ENCODE peak calls at places on chromosomes 16 and 17, in nine cellular contexts. One of them, this sample, is unnamed.
A peak's percentile ranks its signal among the peaks of the same experiment; 100 is the strongest.

GRCh38 chr17:18191967-18192366 is 8.3 kb downstream of the ALKBH5 start:
- DNase-seq in body of pancreas: no peak
- DNase-seq in aorta: no peak
- DNase-seq in fibroblast of lung: no peak
- DNase-seq in colonic mucosa: no peak
- DNase-seq in foreskin keratinocyte: no peak
- DNase-seq in breast epithelium: no peak
- DNase-seq in tibial artery: no peak
- DNase-seq in mesenchymal stem cell: peak; percentile 20
- DNase-seq in this sample: peak; percentile 30

GRCh38 chr16:27826893-27827289 is 236.6 kb downstream of the GSG1L start:
- DNase-seq in body of pancreas: no peak
- DNase-seq in aorta: no peak
- DNase-seq in fibroblast of lung: no peak
- DNase-seq in colonic mucosa: no peak
- DNase-seq in foreskin keratinocyte: no peak
- DNase-seq in breast epithelium: no peak
- DNase-seq in tibial artery: no peak
- DNase-seq in mesenchymal stem cell: no peak
- DNase-seq in this sample: no peak

GRCh38 chr17:1180434-1180742 is 607 bp upstream of the ABR start:
- DNase-seq in body of pancreas: no peak
- DNase-seq in aorta: no peak
- DNase-seq in fibroblast of lung: no peak
- DNase-seq in colonic mucosa: no peak
- DNase-seq in foreskin keratinocyte: no peak
- DNase-seq in breast epithelium: no peak
- DNase-seq in tibial artery: no peak
- DNase-seq in mesenchymal stem cell: no peak
- DNase-seq in this sample: no peak

GRCh38 chr16:65392831-65393565 is 271.1 kb upstream of the CDH11 start:
- DNase-seq in body of pancreas: no peak
- DNase-seq in aorta: no peak
- DNase-seq in fibroblast of lung: no peak
- DNase-seq in colonic mucosa: no peak
- DNase-seq in foreskin keratinocyte: no peak
- DNase-seq in breast epithelium: no peak
- DNase-seq in tibial artery: no peak
- DNase-seq in mesenchymal stem cell: peak; percentile 61
- DNase-seq in this sample: no peak

GRCh38 chr16:57144027-57144426 is 41.8 kb downstream of the PSME3IP1 start:
- DNase-seq in body of pancreas: no peak
- DNase-seq in aorta: no peak
- DNase-seq in fibroblast of lung: no peak
- DNase-seq in colonic mucosa: no peak
- DNase-seq in foreskin keratinocyte: no peak
- DNase-seq in breast epithelium: no peak
- DNase-seq in tibial artery: no peak
- DNase-seq in mesenchymal stem cell: no peak
- DNase-seq in this sample: no peak

GRCh38 chr16:23318639-23319038 is 16.5 kb downstream of the SCNN1B start:
- DNase-seq in body of pancreas: no peak
- DNase-seq in aorta: no peak
- DNase-seq in fibroblast of lung: no peak
- DNase-seq in colonic mucosa: peak; percentile 64
- DNase-seq in foreskin keratinocyte: no peak
- DNase-seq in breast epithelium: no peak
- DNase-seq in tibial artery: no peak
- DNase-seq in mesenchymal stem cell: no peak
- DNase-seq in this sample: no peak

GRCh38 chr16:83994703-83995102 is 26.7 kb downstream of the NECAB2 start:
- DNase-seq in body of pancreas: no peak
- DNase-seq in aorta: peak; percentile 45
- DNase-seq in fibroblast of lung: peak; percentile 14
- DNase-seq in colonic mucosa: no peak
- DNase-seq in foreskin keratinocyte: no peak
- DNase-seq in breast epithelium: no peak
- DNase-seq in tibial artery: no peak
- DNase-seq in mesenchymal stem cell: no peak
- DNase-seq in this sample: peak; percentile 30

GRCh38 chr17:10216213-10216982 is 18.0 kb upstream of the GAS7 start:
- DNase-seq in body of pancreas: no peak
- DNase-seq in aorta: no peak
- DNase-seq in fibroblast of lung: no peak
- DNase-seq in colonic mucosa: no peak
- DNase-seq in foreskin keratinocyte: no peak
- DNase-seq in breast epithelium: no peak
- DNase-seq in tibial artery: no peak
- DNase-seq in mesenchymal stem cell: no peak
- DNase-seq in this sample: no peak

GRCh38 chr17:47967607-47968252 is 3.2 kb upstream of the CDK5RAP3 start:
- DNase-seq in body of pancreas: peak; percentile 90
- DNase-seq in aorta: no peak
- DNase-seq in fibroblast of lung: peak; percentile 69
- DNase-seq in colonic mucosa: no peak
- DNase-seq in foreskin keratinocyte: peak; percentile 93
- DNase-seq in breast epithelium: no peak
- DNase-seq in tibial artery: no peak
- DNase-seq in mesenchymal stem cell: peak; percentile 80
- DNase-seq in this sample: no peak

GRCh38 chr17:78812849-78813248 is 27.8 kb downstream of the USP36 start:
- DNase-seq in body of pancreas: no peak
- DNase-seq in aorta: peak; percentile 42
- DNase-seq in fibroblast of lung: no peak
- DNase-seq in colonic mucosa: no peak
- DNase-seq in foreskin keratinocyte: no peak
- DNase-seq in breast epithelium: no peak
- DNase-seq in tibial artery: peak; percentile 43
- DNase-seq in mesenchymal stem cell: no peak
- DNase-seq in this sample: peak; percentile 79

GRCh38 chr17:2125013-2125535 is 70.2 kb downstream of the HIC1 start:
- DNase-seq in body of pancreas: no peak
- DNase-seq in aorta: no peak
- DNase-seq in fibroblast of lung: no peak
- DNase-seq in colonic mucosa: no peak
- DNase-seq in foreskin keratinocyte: no peak
- DNase-seq in breast epithelium: no peak
- DNase-seq in tibial artery: no peak
- DNase-seq in mesenchymal stem cell: peak; percentile 52
- DNase-seq in this sample: no peak

GRCh38 chr16:8589293-8590160 is 784 bp downstream of the TMEM114 start:
- DNase-seq in body of pancreas: peak; percentile 17
- DNase-seq in aorta: no peak
- DNase-seq in fibroblast of lung: no peak
- DNase-seq in colonic mucosa: no peak
- DNase-seq in foreskin keratinocyte: no peak
- DNase-seq in breast epithelium: no peak
- DNase-seq in tibial artery: no peak
- DNase-seq in mesenchymal stem cell: no peak
- DNase-seq in this sample: no peak

GRCh38 chr16:27208081-27208692 is 4.9 kb downstream of the KDM8 start:
- DNase-seq in body of pancreas: peak; percentile 69
- DNase-seq in aorta: no peak
- DNase-seq in fibroblast of lung: no peak
- DNase-seq in colonic mucosa: no peak
- DNase-seq in foreskin keratinocyte: no peak
- DNase-seq in breast epithelium: no peak
- DNase-seq in tibial artery: no peak
- DNase-seq in mesenchymal stem cell: no peak
- DNase-seq in this sample: no peak

GRCh38 chr16:87930456-87930855 is 5.9 kb downstream of the CA5A start:
- DNase-seq in body of pancreas: no peak
- DNase-seq in aorta: no peak
- DNase-seq in fibroblast of lung: no peak
- DNase-seq in colonic mucosa: no peak
- DNase-seq in foreskin keratinocyte: no peak
- DNase-seq in breast epithelium: no peak
- DNase-seq in tibial artery: no peak
- DNase-seq in mesenchymal stem cell: peak; percentile 16
- DNase-seq in this sample: no peak

GRCh38 chr17:77332034-77332971 is 191.5 kb downstream of the SEC14L1 start:
- DNase-seq in body of pancreas: no peak
- DNase-seq in aorta: no peak
- DNase-seq in fibroblast of lung: no peak
- DNase-seq in colonic mucosa: peak; percentile 18
- DNase-seq in foreskin keratinocyte: no peak
- DNase-seq in breast epithelium: peak; percentile 43
- DNase-seq in tibial artery: no peak
- DNase-seq in mesenchymal stem cell: peak; percentile 14
- DNase-seq in this sample: no peak

GRCh38 chr16:82433042-82433441 is 193.7 kb upstream of the CDH13 start:
- DNase-seq in body of pancreas: no peak
- DNase-seq in aorta: no peak
- DNase-seq in fibroblast of lung: no peak
- DNase-seq in colonic mucosa: no peak
- DNase-seq in foreskin keratinocyte: no peak
- DNase-seq in breast epithelium: no peak
- DNase-seq in tibial artery: no peak
- DNase-seq in mesenchymal stem cell: no peak
- DNase-seq in this sample: no peak

DNA sequence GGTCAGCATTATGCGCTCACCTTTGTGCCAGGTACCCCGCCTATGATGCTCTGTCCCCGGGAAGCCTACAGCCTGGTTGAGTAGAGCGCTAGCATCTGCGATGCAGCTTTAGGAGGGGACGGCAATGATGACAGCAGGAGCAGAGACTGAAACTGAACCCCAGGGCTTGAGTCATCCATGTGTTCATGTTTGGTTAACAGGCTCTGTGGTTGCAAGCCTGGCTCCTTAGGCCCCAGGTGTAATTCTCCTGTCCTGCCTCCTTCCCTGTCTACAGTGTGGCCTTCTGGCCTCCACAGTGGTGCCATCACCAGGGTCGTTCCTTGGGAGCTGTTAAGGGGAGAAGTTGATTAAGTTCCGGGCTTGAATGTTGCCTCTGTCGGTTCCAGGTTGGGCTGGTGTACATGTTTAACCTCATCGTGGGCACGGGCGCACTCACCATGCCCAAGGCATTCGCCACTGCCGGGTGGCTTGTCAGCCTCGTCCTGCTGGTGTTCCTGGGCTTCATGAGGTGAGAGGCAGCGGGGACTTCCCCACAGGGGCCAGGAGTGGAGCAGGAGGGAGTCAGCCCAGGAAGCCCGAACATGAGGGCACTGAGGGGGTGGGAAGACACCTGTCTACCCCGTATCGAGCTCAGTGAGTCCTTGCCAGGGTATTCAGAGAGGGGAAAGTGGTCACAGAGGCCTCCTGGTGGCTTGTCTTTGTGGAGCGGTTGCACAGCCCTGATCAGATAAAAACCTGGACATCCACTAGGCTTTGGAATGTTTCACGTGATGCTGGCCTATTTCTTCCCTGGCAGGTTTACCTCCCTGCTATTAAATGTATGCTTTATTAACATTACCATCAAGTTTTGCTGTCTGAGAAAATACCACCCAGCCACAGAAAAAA is 9.2 kb upstream of the NAT9 start:
- DNase-seq in body of pancreas: no peak
- DNase-seq in aorta: no peak
- DNase-seq in fibroblast of lung: no peak
- DNase-seq in colonic mucosa: no peak
- DNase-seq in foreskin keratinocyte: no peak
- DNase-seq in breast epithelium: no peak
- DNase-seq in tibial artery: no peak
- DNase-seq in mesenchymal stem cell: no peak
- DNase-seq in this sample: no peak
- H3K27ac ChIP-seq in body of pancreas: no peak overlapping the region
- H3K27ac ChIP-seq in aorta: no peak overlapping the region
- H3K27ac ChIP-seq in fibroblast of lung: no peak overlapping the region
- H3K27ac ChIP-seq in colonic mucosa: no peak overlapping the region
- H3K27ac ChIP-seq in foreskin keratinocyte: no peak overlapping the region
- H3K27ac ChIP-seq in breast epithelium: no peak overlapping the region
- H3K27ac ChIP-seq in tibial artery: no peak overlapping the region
- H3K27ac ChIP-seq in mesenchymal stem cell: no peak overlapping the region
- H3K27ac ChIP-seq in this sample: no peak overlapping the region

GRCh38 chr17:8696951-8697745 is 47.5 kb downstream of the CCDC42 start:
- DNase-seq in body of pancreas: peak; percentile 23
- DNase-seq in aorta: peak; percentile 89
- DNase-seq in fibroblast of lung: peak; percentile 95
- DNase-seq in colonic mucosa: no peak
- DNase-seq in foreskin keratinocyte: no peak
- DNase-seq in breast epithelium: no peak
- DNase-seq in tibial artery: peak; percentile 15
- DNase-seq in mesenchymal stem cell: peak; percentile 74
- DNase-seq in this sample: peak; percentile 65

GRCh38 chr17:8696456-8696855 is 48.2 kb downstream of the CCDC42 start:
- DNase-seq in body of pancreas: no peak
- DNase-seq in aorta: no peak
- DNase-seq in fibroblast of lung: no peak
- DNase-seq in colonic mucosa: no peak
- DNase-seq in foreskin keratinocyte: no peak
- DNase-seq in breast epithelium: no peak
- DNase-seq in tibial artery: peak; percentile 18
- DNase-seq in mesenchymal stem cell: peak; percentile 40
- DNase-seq in this sample: no peak

GRCh38 chr17:8695241-8695640 is 49.4 kb downstream of the CCDC42 start:
- DNase-seq in body of pancreas: no peak
- DNase-seq in aorta: no peak
- DNase-seq in fibroblast of lung: no peak
- DNase-seq in colonic mucosa: no peak
- DNase-seq in foreskin keratinocyte: no peak
- DNase-seq in breast epithelium: no peak
- DNase-seq in tibial artery: no peak
- DNase-seq in mesenchymal stem cell: no peak
- DNase-seq in this sample: no peak

GRCh38 chr17:8698142-8699050 is 46.2 kb downstream of the CCDC42 start:
- DNase-seq in body of pancreas: peak; percentile 21
- DNase-seq in aorta: peak; percentile 85
- DNase-seq in fibroblast of lung: peak; percentile 68
- DNase-seq in colonic mucosa: peak; percentile 32
- DNase-seq in foreskin keratinocyte: no peak
- DNase-seq in breast epithelium: peak; percentile 72
- DNase-seq in tibial artery: peak; percentile 54
- DNase-seq in mesenchymal stem cell: peak; percentile 83
- DNase-seq in this sample: peak; percentile 93

GRCh38 chr17:8695916-8696415 is 48.7 kb downstream of the CCDC42 start:
- DNase-seq in body of pancreas: no peak
- DNase-seq in aorta: no peak
- DNase-seq in fibroblast of lung: no peak
- DNase-seq in colonic mucosa: no peak
- DNase-seq in foreskin keratinocyte: no peak
- DNase-seq in breast epithelium: no peak
- DNase-seq in tibial artery: no peak
- DNase-seq in mesenchymal stem cell: no peak
- DNase-seq in this sample: no peak
- H3K27ac ChIP-seq in body of pancreas: no peak overlapping the region
- H3K27ac ChIP-seq in aorta: peak overlapping the region; percentile 99
- H3K27ac ChIP-seq in fibroblast of lung: no peak overlapping the region
- H3K27ac ChIP-seq in colonic mucosa: no peak overlapping the region
- H3K27ac ChIP-seq in foreskin keratinocyte: no peak overlapping the region
- H3K27ac ChIP-seq in breast epithelium: no peak overlapping the region
- H3K27ac ChIP-seq in tibial artery: peak overlapping the region; percentile 92
- H3K27ac ChIP-seq in mesenchymal stem cell: no peak overlapping the region
- H3K27ac ChIP-seq in this sample: no peak overlapping the region

GRCh38 chr17:59387351-59388069 is 56.1 kb downstream of the YPEL2 start:
- DNase-seq in body of pancreas: no peak
- DNase-seq in aorta: no peak
- DNase-seq in fibroblast of lung: peak; percentile 19
- DNase-seq in colonic mucosa: no peak
- DNase-seq in foreskin keratinocyte: no peak
- DNase-seq in breast epithelium: no peak
- DNase-seq in tibial artery: no peak
- DNase-seq in mesenchymal stem cell: no peak
- DNase-seq in this sample: no peak
- H3K27ac ChIP-seq in body of pancreas: peak overlapping the region; percentile 58
- H3K27ac ChIP-seq in aorta: peak overlapping the region; percentile 18
- H3K27ac ChIP-seq in fibroblast of lung: no peak overlapping the region
- H3K27ac ChIP-seq in colonic mucosa: no peak overlapping the region
- H3K27ac ChIP-seq in foreskin keratinocyte: no peak overlapping the region
- H3K27ac ChIP-seq in breast epithelium: no peak overlapping the region
- H3K27ac ChIP-seq in tibial artery: peak overlapping the region; percentile 70
- H3K27ac ChIP-seq in mesenchymal stem cell: no peak overlapping the region
- H3K27ac ChIP-seq in this sample: peak overlapping the region; percentile 43

GRCh38 chr17:42252528-42253172 is 23.5 kb downstream of the STAT5B start:
- DNase-seq in body of pancreas: no peak
- DNase-seq in aorta: no peak
- DNase-seq in fibroblast of lung: no peak
- DNase-seq in colonic mucosa: no peak
- DNase-seq in foreskin keratinocyte: no peak
- DNase-seq in breast epithelium: no peak
- DNase-seq in tibial artery: no peak
- DNase-seq in mesenchymal stem cell: peak; percentile 51
- DNase-seq in this sample: no peak
- H3K27ac ChIP-seq in body of pancreas: no peak overlapping the region
- H3K27ac ChIP-seq in aorta: no peak overlapping the region
- H3K27ac ChIP-seq in fibroblast of lung: no peak overlapping the region
- H3K27ac ChIP-seq in colonic mucosa: no peak overlapping the region
- H3K27ac ChIP-seq in foreskin keratinocyte: peak overlapping the region; percentile 46
- H3K27ac ChIP-seq in breast epithelium: no peak overlapping the region
- H3K27ac ChIP-seq in tibial artery: no peak overlapping the region
- H3K27ac ChIP-seq in mesenchymal stem cell: no peak overlapping the region
- H3K27ac ChIP-seq in this sample: no peak overlapping the region